ENCODE peak calls at places on chromosomes 2 and 18, in eight cellular contexts. D, Y, T, B, H, N, J and X are unnamed samples.

GRCh38 chr2:84055816-84056215 is 403.3 kb downstream of the SUCLG1 start:
- DNase-seq in H (no peak), D (no peak), N (no peak), Y (no peak), B (no peak), J (peak), T (no peak), X (no peak)

GRCh38 chr18:3110034-3110752 is 97.2 kb upstream of the LPIN2 start:
- DNase-seq in B (no peak), N (no peak), J (no peak), T (no peak), D (no peak), Y (no peak), H (no peak), X (no peak)

GRCh38 chr2:26612522-26613240 is 28.5 kb downstream of the CIB4 start:
- DNase-seq in H (no peak), T (no peak), B (no peak), N (no peak), Y (no peak), D (no peak), J (no peak), X (no peak)

GRCh38 chr2:200703132-200703925 is 108.4 kb upstream of the BZW1 start:
- DNase-seq in N (no peak), T (no peak), D (no peak), Y (peak), H (peak), B (peak), J (peak), X (peak)

GRCh38 chr2:20291846-20292408 is 58.7 kb downstream of the PUM2 start:
- DNase-seq in H (no peak), J (no peak), T (no peak), D (no peak), Y (no peak), N (no peak), B (no peak), X (no peak)

GRCh38 chr2:174449033-174449432 is 37.8 kb downstream of the GPR155 start:
- DNase-seq in H (no peak), J (no peak), N (no peak), D (no peak), B (no peak), T (no peak), Y (no peak), X (no peak)

GRCh38 chr2:31812051-31812798 is 198.6 kb downstream of the MEMO1 start:
- DNase-seq in N (no peak), Y (no peak), D (peak), T (no peak), H (peak), B (no peak), J (peak), X (peak)

GRCh38 chr2:23488584-23488983 is 103.6 kb downstream of the KLHL29 start:
- DNase-seq in B (no peak), Y (no peak), J (no peak), N (no peak), T (no peak), H (no peak), D (no peak), X (no peak)

GRCh38 chr2:9586465-9586864 is 30.8 kb upstream of the ADAM17 start:
- DNase-seq in N (no peak), B (no peak), T (no peak), J (no peak), D (no peak), H (no peak), Y (no peak), X (no peak)

GRCh38 chr2:217943379-217944321 is 59.1 kb downstream of the TNS1 start:
- DNase-seq in B (peak), Y (no peak), H (peak), J (peak), T (peak), N (no peak), D (no peak), X (peak)

GRCh38 chr18:79681484-79682387 is 2.1 kb downstream of the CTDP1 start:
- DNase-seq in D (no peak), T (no peak), Y (no peak), B (no peak), J (no peak), H (peak), N (peak), X (no peak)

GRCh38 chr2:238706673-238707072 is 141.2 kb upstream of the TWIST2 start:
- DNase-seq in J (no peak), T (no peak), H (no peak), Y (no peak), D (no peak), N (no peak), B (no peak), X (no peak)

GRCh38 chr2:75100011-75100680 is 99.2 kb downstream of the TACR1 start:
- DNase-seq in Y (peak), H (peak), N (no peak), J (peak), D (no peak), B (peak), T (no peak), X (peak)

GRCh38 chr2:172775319-172775718 is 39.7 kb downstream of the RAPGEF4 start:
- DNase-seq in N (no peak), J (no peak), Y (no peak), D (no peak), H (no peak), T (no peak), B (no peak), X (no peak)

GRCh38 chr2:129912066-129912820 is 67.2 kb upstream of the RAB6C start:
- DNase-seq in H (no peak), N (no peak), D (no peak), J (no peak), T (peak), B (no peak), Y (no peak), X (no peak)

GRCh38 chr2:171478345-171478744 is 43.9 kb upstream of the CYBRD1 start:
- DNase-seq in D (no peak), H (no peak), T (no peak), Y (no peak), N (no peak), B (no peak), J (no peak), X (no peak)

GRCh38 chr18:51361130-51361860 is 163.8 kb upstream of the MEX3C start:
- DNase-seq in H (no peak), T (no peak), Y (no peak), D (peak), B (peak), J (peak), N (no peak), X (no peak)

GRCh38 chr18:67694787-67695186 is 178.3 kb upstream of the DSEL start:
- DNase-seq in D (no peak), Y (no peak), J (no peak), H (peak), B (no peak), N (no peak), T (no peak), X (no peak)

GRCh38 chr2:98086491-98087446 is at the start of gene VWA3B:
- DNase-seq in J (peak), T (peak), H (peak), D (peak), Y (no peak), N (no peak), B (peak), X (peak)